ENCODE peak calls at places on chromosomes 16 and 17, in six cellular contexts. P is breast epithelium, A is stomach, O is pancreas, B is transverse colon, V is heart right ventricle. T is an unnamed sample. For H3K9me3, the result is how much of the 10 kb centered on the place peaks cover.

GRCh38 chr17:39530513-39530912 is 69.2 kb downstream of the CDK12 start:
- DNase-seq in O (no peak), P (no peak), A (no peak), V (no peak), B (no peak), T (peak)

GRCh38 chr17:79838541-79839274 is 532 bp downstream of the CBX4 start:
- DNase-seq in O (peak), A (peak), V (peak), B (peak), P (no peak), T (peak)

GRCh38 chr16:28597692-28598261 is 927 bp upstream of the SULT1A2 start:
- DNase-seq in B (no peak), V (no peak), P (no peak), A (no peak), O (no peak), T (no peak)

GRCh38 chr16:89805136-89805905 is 11.1 kb downstream of the FANCA start:
- DNase-seq in V (no peak), A (no peak), P (no peak), O (no peak), B (no peak), T (peak)

GRCh38 chr16:89334988-89335802 is 117.7 kb downstream of the ZNF778 start:
- DNase-seq in V (no peak), A (no peak), B (no peak), P (no peak), O (no peak), T (no peak)

GRCh38 chr17:71496552-71496951 is 624.3 kb upstream of the SOX9 start:
- DNase-seq in O (no peak), P (no peak), A (no peak), V (no peak), B (no peak), T (no peak)

GRCh38 chr16:50771366-50771765 is 29.5 kb downstream of the CYLD start:
- DNase-seq in P (no peak), V (no peak), O (no peak), A (no peak), B (no peak), T (no peak)

GRCh38 chr17:57890857-57891232 is 41.0 kb upstream of the MRPS23 start:
- DNase-seq in A (no peak), O (no peak), V (no peak), B (no peak), P (no peak), T (no peak)

GRCh38 chr16:85642762-85643281 is 29.7 kb downstream of the GSE1 start:
- DNase-seq in V (no peak), O (no peak), B (no peak), P (no peak), A (no peak), T (no peak)

GRCh38 chr16:83651871-83652270 is 155.9 kb upstream of the HSBP1 start:
- DNase-seq in P (no peak), B (no peak), O (no peak), A (no peak), V (no peak), T (no peak)

GRCh38 chr16:87850009-87851006 is 19.0 kb downstream of the SLC7A5 start:
- DNase-seq in O (peak), P (no peak), A (peak), B (peak), V (peak), T (peak)

GRCh38 chr17:74356640-74357465 is 4.8 kb downstream of the BTBD17 start:
- DNase-seq in V (no peak), B (no peak), A (no peak), P (no peak), O (no peak), T (no peak)

GRCh38 chr17:1588781-1589585 is 26.4 kb upstream of the PITPNA start:
- DNase-seq in O (no peak), P (no peak), A (no peak), B (no peak), V (no peak), T (no peak)

GRCh38 chr17:43399839-43400328 is 1.1 kb downstream of the ARL4D start:
- DNase-seq in B (no peak), P (peak), O (no peak), A (no peak), V (no peak), T (peak)

GRCh38 chr17:4678448-4679026 is 25.4 kb downstream of the PELP1 start:
- DNase-seq in V (no peak), B (no peak), P (no peak), A (no peak), O (no peak), T (no peak)

GRCh38 chr17:32833076-32833475 is 43.8 kb downstream of the MYO1D start:
- DNase-seq in A (no peak), O (no peak), B (no peak), V (no peak), P (no peak), T (no peak)

GRCh38 chr17:32834104-32834503 is 42.8 kb downstream of the MYO1D start:
- DNase-seq in P (no peak), V (no peak), A (no peak), B (no peak), O (no peak), T (no peak)

GRCh38 chr17:32833526-32833925 is 43.4 kb downstream of the MYO1D start:
- DNase-seq in A (no peak), O (no peak), B (no peak), P (no peak), V (no peak), T (no peak)

GRCh38 chr17:32836527-32836926 is 40.4 kb downstream of the MYO1D start:
- DNase-seq in O (no peak), P (no peak), A (no peak), B (no peak), V (no peak), T (no peak)

GRCh38 chr17:32835291-32835761 is 41.6 kb downstream of the MYO1D start:
- DNase-seq in A (no peak), V (no peak), O (no peak), P (no peak), B (no peak), T (no peak)
- H3K27ac ChIP-seq in A (peak), V (no peak), O (no peak), P (no peak), B (peak), T (no peak)

GRCh38 chr16:47834485-47835024 is 321.2 kb downstream of the ABCC12 start:
- DNase-seq in B (no peak), O (no peak), P (no peak), V (no peak), A (no peak), T (no peak)
- H3K9me3 ChIP-seq in B (under half), O (under half), P (under half), V (under half), A (under half), T (under half)

DNA sequence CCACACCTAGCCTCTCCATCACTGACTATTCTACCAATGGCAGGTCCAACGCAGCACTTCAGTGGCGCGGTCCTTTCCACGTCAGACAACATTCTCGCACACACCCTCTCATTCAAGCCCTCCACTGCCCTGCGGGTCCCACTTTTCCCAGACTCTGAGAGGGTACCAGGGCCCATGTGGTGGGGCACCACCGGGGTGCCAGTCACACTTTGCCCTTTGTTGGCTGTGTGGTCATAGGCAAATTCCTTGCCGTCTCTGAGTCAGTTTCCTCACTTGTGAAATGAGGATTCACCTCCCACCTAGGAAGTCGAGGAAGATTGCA is 1.1 kb downstream of the PLCD3 start:
- DNase-seq in O (no peak), P (no peak), V (no peak), A (no peak), B (no peak), T (no peak)
- H3K4me3 ChIP-seq in O (no peak), P (peak), V (peak), A (peak), B (peak), T (peak)

GRCh38 chr17:48594412-48595106 is 980 bp upstream of the HOXB5 start:
- DNase-seq in V (no peak), P (no peak), O (no peak), A (no peak), B (no peak), T (no peak)
- H3K27ac ChIP-seq in V (no peak), P (no peak), O (no peak), A (peak), B (peak), T (no peak)

DNA sequence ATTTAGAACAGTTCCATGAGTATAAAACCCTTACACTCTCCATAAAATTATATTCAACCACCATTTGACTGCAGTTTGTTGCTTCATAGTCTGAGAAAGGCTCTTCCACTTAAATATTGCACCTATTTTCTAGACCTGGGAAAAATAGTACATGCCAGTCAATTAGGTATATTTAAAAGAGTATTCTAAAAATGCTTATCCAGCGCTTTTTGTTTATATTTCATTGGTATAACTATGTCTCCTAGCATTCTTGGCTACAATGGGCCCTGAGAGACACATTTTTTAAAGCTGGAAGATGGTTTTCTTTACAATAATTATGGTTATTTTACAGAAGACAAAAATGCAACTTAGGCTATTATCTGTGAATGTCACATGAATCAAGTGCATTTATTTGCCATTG is 439.4 kb downstream of the KCNJ18 start:
- DNase-seq in A (no peak), O (no peak), V (no peak), B (no peak), P (no peak), T (no peak)
- H3K9me3 ChIP-seq in A (under half), O (under half), V (under half), B (under half), P (under half), T (under half)

GRCh38 chr17:60106377-60107059 is 27.8 kb upstream of the HEATR6 start:
- DNase-seq in V (no peak), O (no peak), B (no peak), A (no peak), P (no peak), T (no peak)
- H3K4me3 ChIP-seq in V (no peak), O (no peak), B (no peak), A (no peak), P (no peak), T (no peak)

T was measured in right cardiac atrium.